ENCODE peak calls at places on chromosomes 3 and 15, in nine cellular contexts. One of them, this sample, is unnamed.

GRCh38 chr15:98663606-98664005 is 15.3 kb downstream of the IGF1R start:
- DNase-seq in T-helper 9 cell: no peak
- DNase-seq in HuH-7.5: no peak
- DNase-seq in KBM-7: no peak
- DNase-seq in GM12891: no peak
- DNase-seq in D341Med: no peak
- DNase-seq in activated CD8-positive, alpha-beta memory T cell treated with anti-CD3 and anti-CD28 coated beads for 24 hours: no peak
- DNase-seq in AG04450: no peak
- DNase-seq in stimulated activated CD4-positive, alpha-beta T cell treated with anti-CD3 and anti-CD28 coated beads, Interleukin-2, amount 100 ng/mL, for 4 hours: no peak
- DNase-seq in this sample: no peak

GRCh38 chr15:59237854-59238252 is 31.2 kb downstream of the LDHAL6B start:
- DNase-seq in GM12891: no peak
- DNase-seq in D341Med: no peak
- DNase-seq in HuH-7.5: peak
- DNase-seq in T-helper 9 cell: no peak
- DNase-seq in activated CD8-positive, alpha-beta memory T cell treated with anti-CD3 and anti-CD28 coated beads for 24 hours: no peak
- DNase-seq in AG04450: no peak
- DNase-seq in KBM-7: no peak
- DNase-seq in stimulated activated CD4-positive, alpha-beta T cell treated with anti-CD3 and anti-CD28 coated beads, Interleukin-2, amount 100 ng/mL, for 4 hours: no peak
- DNase-seq in this sample: no peak

GRCh38 chr15:38193496-38193895 is 59.1 kb upstream of the SPRED1 start:
- DNase-seq in T-helper 9 cell: no peak
- DNase-seq in activated CD8-positive, alpha-beta memory T cell treated with anti-CD3 and anti-CD28 coated beads for 24 hours: no peak
- DNase-seq in AG04450: no peak
- DNase-seq in stimulated activated CD4-positive, alpha-beta T cell treated with anti-CD3 and anti-CD28 coated beads, Interleukin-2, amount 100 ng/mL, for 4 hours: no peak
- DNase-seq in KBM-7: no peak
- DNase-seq in HuH-7.5: no peak
- DNase-seq in GM12891: no peak
- DNase-seq in D341Med: no peak
- DNase-seq in this sample: no peak

GRCh38 chr3:152760024-152760563 is 74.8 kb upstream of the P2RY1 start:
- DNase-seq in GM12891: no peak
- DNase-seq in HuH-7.5: no peak
- DNase-seq in D341Med: no peak
- DNase-seq in KBM-7: no peak
- DNase-seq in AG04450: no peak
- DNase-seq in T-helper 9 cell: no peak
- DNase-seq in stimulated activated CD4-positive, alpha-beta T cell treated with anti-CD3 and anti-CD28 coated beads, Interleukin-2, amount 100 ng/mL, for 4 hours: no peak
- DNase-seq in activated CD8-positive, alpha-beta memory T cell treated with anti-CD3 and anti-CD28 coated beads for 24 hours: no peak
- DNase-seq in this sample: no peak

GRCh38 chr3:30775070-30775469 is 119.4 kb downstream of the GADL1 start:
- DNase-seq in AG04450: no peak
- DNase-seq in D341Med: no peak
- DNase-seq in GM12891: no peak
- DNase-seq in KBM-7: no peak
- DNase-seq in activated CD8-positive, alpha-beta memory T cell treated with anti-CD3 and anti-CD28 coated beads for 24 hours: no peak
- DNase-seq in HuH-7.5: no peak
- DNase-seq in T-helper 9 cell: no peak
- DNase-seq in stimulated activated CD4-positive, alpha-beta T cell treated with anti-CD3 and anti-CD28 coated beads, Interleukin-2, amount 100 ng/mL, for 4 hours: no peak
- DNase-seq in this sample: no peak

GRCh38 chr3:146640955-146641867 is 36.1 kb upstream of the PLSCR5 start:
- DNase-seq in stimulated activated CD4-positive, alpha-beta T cell treated with anti-CD3 and anti-CD28 coated beads, Interleukin-2, amount 100 ng/mL, for 4 hours: no peak
- DNase-seq in activated CD8-positive, alpha-beta memory T cell treated with anti-CD3 and anti-CD28 coated beads for 24 hours: no peak
- DNase-seq in T-helper 9 cell: no peak
- DNase-seq in GM12891: no peak
- DNase-seq in HuH-7.5: no peak
- DNase-seq in D341Med: peak
- DNase-seq in AG04450: peak
- DNase-seq in KBM-7: peak
- DNase-seq in this sample: no peak

GRCh38 chr3:195260286-195260905 is 10.6 kb downstream of the XXYLT1 start:
- DNase-seq in AG04450: no peak
- DNase-seq in D341Med: no peak
- DNase-seq in GM12891: peak
- DNase-seq in stimulated activated CD4-positive, alpha-beta T cell treated with anti-CD3 and anti-CD28 coated beads, Interleukin-2, amount 100 ng/mL, for 4 hours: no peak
- DNase-seq in activated CD8-positive, alpha-beta memory T cell treated with anti-CD3 and anti-CD28 coated beads for 24 hours: no peak
- DNase-seq in KBM-7: peak
- DNase-seq in HuH-7.5: no peak
- DNase-seq in T-helper 9 cell: no peak
- DNase-seq in this sample: no peak

GRCh38 chr3:56879453-56880224 is 77.9 kb upstream of the ARHGEF3 start:
- DNase-seq in T-helper 9 cell: no peak
- DNase-seq in stimulated activated CD4-positive, alpha-beta T cell treated with anti-CD3 and anti-CD28 coated beads, Interleukin-2, amount 100 ng/mL, for 4 hours: no peak
- DNase-seq in D341Med: no peak
- DNase-seq in HuH-7.5: no peak
- DNase-seq in AG04450: no peak
- DNase-seq in KBM-7: no peak
- DNase-seq in GM12891: no peak
- DNase-seq in activated CD8-positive, alpha-beta memory T cell treated with anti-CD3 and anti-CD28 coated beads for 24 hours: no peak
- DNase-seq in this sample: no peak

GRCh38 chr3:153291052-153291689 is 129.1 kb downstream of the RAP2B start:
- DNase-seq in T-helper 9 cell: no peak
- DNase-seq in stimulated activated CD4-positive, alpha-beta T cell treated with anti-CD3 and anti-CD28 coated beads, Interleukin-2, amount 100 ng/mL, for 4 hours: no peak
- DNase-seq in KBM-7: peak
- DNase-seq in AG04450: no peak
- DNase-seq in activated CD8-positive, alpha-beta memory T cell treated with anti-CD3 and anti-CD28 coated beads for 24 hours: no peak
- DNase-seq in D341Med: peak
- DNase-seq in HuH-7.5: peak
- DNase-seq in GM12891: no peak
- DNase-seq in this sample: no peak

GRCh38 chr15:92621972-92622533 is 33.5 kb downstream of the FAM174B start:
- DNase-seq in activated CD8-positive, alpha-beta memory T cell treated with anti-CD3 and anti-CD28 coated beads for 24 hours: no peak
- DNase-seq in stimulated activated CD4-positive, alpha-beta T cell treated with anti-CD3 and anti-CD28 coated beads, Interleukin-2, amount 100 ng/mL, for 4 hours: no peak
- DNase-seq in HuH-7.5: no peak
- DNase-seq in T-helper 9 cell: no peak
- DNase-seq in KBM-7: no peak
- DNase-seq in AG04450: no peak
- DNase-seq in D341Med: no peak
- DNase-seq in GM12891: no peak
- DNase-seq in this sample: no peak

GRCh38 chr3:186487037-186487436 is 57.1 kb downstream of the CRYGS start:
- DNase-seq in AG04450: no peak
- DNase-seq in stimulated activated CD4-positive, alpha-beta T cell treated with anti-CD3 and anti-CD28 coated beads, Interleukin-2, amount 100 ng/mL, for 4 hours: no peak
- DNase-seq in HuH-7.5: no peak
- DNase-seq in D341Med: no peak
- DNase-seq in GM12891: no peak
- DNase-seq in KBM-7: no peak
- DNase-seq in activated CD8-positive, alpha-beta memory T cell treated with anti-CD3 and anti-CD28 coated beads for 24 hours: no peak
- DNase-seq in T-helper 9 cell: no peak
- DNase-seq in this sample: no peak

GRCh38 chr3:53113293-53114010 is 16.8 kb downstream of the RFT1 start:
- DNase-seq in AG04450: no peak
- DNase-seq in activated CD8-positive, alpha-beta memory T cell treated with anti-CD3 and anti-CD28 coated beads for 24 hours: no peak
- DNase-seq in GM12891: no peak
- DNase-seq in T-helper 9 cell: no peak
- DNase-seq in HuH-7.5: no peak
- DNase-seq in D341Med: no peak
- DNase-seq in KBM-7: no peak
- DNase-seq in stimulated activated CD4-positive, alpha-beta T cell treated with anti-CD3 and anti-CD28 coated beads, Interleukin-2, amount 100 ng/mL, for 4 hours: no peak
- DNase-seq in this sample: no peak

GRCh38 chr3:10192953-10193691 is 28.4 kb downstream of the IRAK2 start:
- DNase-seq in T-helper 9 cell: peak
- DNase-seq in KBM-7: peak
- DNase-seq in activated CD8-positive, alpha-beta memory T cell treated with anti-CD3 and anti-CD28 coated beads for 24 hours: peak
- DNase-seq in D341Med: no peak
- DNase-seq in AG04450: peak
- DNase-seq in stimulated activated CD4-positive, alpha-beta T cell treated with anti-CD3 and anti-CD28 coated beads, Interleukin-2, amount 100 ng/mL, for 4 hours: peak
- DNase-seq in HuH-7.5: no peak
- DNase-seq in GM12891: no peak
- DNase-seq in this sample: peak

GRCh38 chr3:48560648-48561018 is 2.9 kb downstream of the UCN2 start:
- DNase-seq in activated CD8-positive, alpha-beta memory T cell treated with anti-CD3 and anti-CD28 coated beads for 24 hours: no peak
- DNase-seq in T-helper 9 cell: no peak
- DNase-seq in stimulated activated CD4-positive, alpha-beta T cell treated with anti-CD3 and anti-CD28 coated beads, Interleukin-2, amount 100 ng/mL, for 4 hours: no peak
- DNase-seq in HuH-7.5: no peak
- DNase-seq in GM12891: no peak
- DNase-seq in AG04450: no peak
- DNase-seq in D341Med: no peak
- DNase-seq in KBM-7: peak
- DNase-seq in this sample: no peak

GRCh38 chr15:80684697-80685096 is 10.4 kb upstream of the ABHD17C start:
- DNase-seq in T-helper 9 cell: no peak
- DNase-seq in GM12891: no peak
- DNase-seq in KBM-7: no peak
- DNase-seq in HuH-7.5: no peak
- DNase-seq in activated CD8-positive, alpha-beta memory T cell treated with anti-CD3 and anti-CD28 coated beads for 24 hours: no peak
- DNase-seq in D341Med: no peak
- DNase-seq in AG04450: no peak
- DNase-seq in stimulated activated CD4-positive, alpha-beta T cell treated with anti-CD3 and anti-CD28 coated beads, Interleukin-2, amount 100 ng/mL, for 4 hours: no peak
- DNase-seq in this sample: no peak

GRCh38 chr3:12442654-12443501 is 41.4 kb upstream of the TSEN2 start:
- DNase-seq in stimulated activated CD4-positive, alpha-beta T cell treated with anti-CD3 and anti-CD28 coated beads, Interleukin-2, amount 100 ng/mL, for 4 hours: no peak
- DNase-seq in T-helper 9 cell: no peak
- DNase-seq in KBM-7: no peak
- DNase-seq in AG04450: no peak
- DNase-seq in GM12891: no peak
- DNase-seq in activated CD8-positive, alpha-beta memory T cell treated with anti-CD3 and anti-CD28 coated beads for 24 hours: no peak
- DNase-seq in D341Med: no peak
- DNase-seq in HuH-7.5: no peak
- DNase-seq in this sample: no peak

GRCh38 chr3:37608061-37608702 is 253.5 kb upstream of the CTDSPL start:
- DNase-seq in activated CD8-positive, alpha-beta memory T cell treated with anti-CD3 and anti-CD28 coated beads for 24 hours: no peak
- DNase-seq in stimulated activated CD4-positive, alpha-beta T cell treated with anti-CD3 and anti-CD28 coated beads, Interleukin-2, amount 100 ng/mL, for 4 hours: no peak
- DNase-seq in GM12891: no peak
- DNase-seq in D341Med: no peak
- DNase-seq in AG04450: no peak
- DNase-seq in T-helper 9 cell: no peak
- DNase-seq in KBM-7: no peak
- DNase-seq in HuH-7.5: no peak
- DNase-seq in this sample: no peak

GRCh38 chr15:101174152-101174920 is 77.5 kb downstream of the CHSY1 start:
- DNase-seq in KBM-7: peak
- DNase-seq in GM12891: no peak
- DNase-seq in D341Med: no peak
- DNase-seq in activated CD8-positive, alpha-beta memory T cell treated with anti-CD3 and anti-CD28 coated beads for 24 hours: no peak
- DNase-seq in T-helper 9 cell: no peak
- DNase-seq in HuH-7.5: no peak
- DNase-seq in stimulated activated CD4-positive, alpha-beta T cell treated with anti-CD3 and anti-CD28 coated beads, Interleukin-2, amount 100 ng/mL, for 4 hours: no peak
- DNase-seq in AG04450: no peak
- DNase-seq in this sample: no peak

GRCh38 chr3:50089603-50089945 is 855 bp downstream of the RBM5 start:
- DNase-seq in KBM-7: no peak
- DNase-seq in D341Med: no peak
- DNase-seq in GM12891: no peak
- DNase-seq in HuH-7.5: peak
- DNase-seq in T-helper 9 cell: no peak
- DNase-seq in stimulated activated CD4-positive, alpha-beta T cell treated with anti-CD3 and anti-CD28 coated beads, Interleukin-2, amount 100 ng/mL, for 4 hours: no peak
- DNase-seq in AG04450: no peak
- DNase-seq in activated CD8-positive, alpha-beta memory T cell treated with anti-CD3 and anti-CD28 coated beads for 24 hours: no peak
- DNase-seq in this sample: no peak

GRCh38 chr15:91468861-91469260 is 368.8 kb downstream of the SV2B start:
- DNase-seq in stimulated activated CD4-positive, alpha-beta T cell treated with anti-CD3 and anti-CD28 coated beads, Interleukin-2, amount 100 ng/mL, for 4 hours: no peak
- DNase-seq in KBM-7: no peak
- DNase-seq in AG04450: no peak
- DNase-seq in T-helper 9 cell: no peak
- DNase-seq in HuH-7.5: no peak
- DNase-seq in D341Med: peak
- DNase-seq in GM12891: no peak
- DNase-seq in activated CD8-positive, alpha-beta memory T cell treated with anti-CD3 and anti-CD28 coated beads for 24 hours: no peak
- DNase-seq in this sample: no peak

GRCh38 chr3:174208161-174208560 is 651.0 kb upstream of the NAALADL2 start:
- DNase-seq in T-helper 9 cell: no peak
- DNase-seq in GM12891: no peak
- DNase-seq in KBM-7: no peak
- DNase-seq in AG04450: no peak
- DNase-seq in activated CD8-positive, alpha-beta memory T cell treated with anti-CD3 and anti-CD28 coated beads for 24 hours: no peak
- DNase-seq in stimulated activated CD4-positive, alpha-beta T cell treated with anti-CD3 and anti-CD28 coated beads, Interleukin-2, amount 100 ng/mL, for 4 hours: no peak
- DNase-seq in D341Med: no peak
- DNase-seq in HuH-7.5: no peak
- DNase-seq in this sample: no peak

GRCh38 chr3:62604301-62604700 is 231.0 kb upstream of the FEZF2 start:
- DNase-seq in activated CD8-positive, alpha-beta memory T cell treated with anti-CD3 and anti-CD28 coated beads for 24 hours: no peak
- DNase-seq in KBM-7: no peak
- DNase-seq in T-helper 9 cell: no peak
- DNase-seq in HuH-7.5: no peak
- DNase-seq in AG04450: no peak
- DNase-seq in stimulated activated CD4-positive, alpha-beta T cell treated with anti-CD3 and anti-CD28 coated beads, Interleukin-2, amount 100 ng/mL, for 4 hours: no peak
- DNase-seq in GM12891: no peak
- DNase-seq in D341Med: no peak
- DNase-seq in this sample: no peak

GRCh38 chr3:62446337-62446940 is 73.1 kb upstream of the FEZF2 start:
- DNase-seq in D341Med: no peak
- DNase-seq in stimulated activated CD4-positive, alpha-beta T cell treated with anti-CD3 and anti-CD28 coated beads, Interleukin-2, amount 100 ng/mL, for 4 hours: no peak
- DNase-seq in GM12891: no peak
- DNase-seq in HuH-7.5: no peak
- DNase-seq in AG04450: no peak
- DNase-seq in T-helper 9 cell: no peak
- DNase-seq in KBM-7: no peak
- DNase-seq in activated CD8-positive, alpha-beta memory T cell treated with anti-CD3 and anti-CD28 coated beads for 24 hours: no peak
- DNase-seq in this sample: no peak

GRCh38 chr3:185733980-185734724 is 90.7 kb downstream of the IGF2BP2 start:
- DNase-seq in AG04450: peak
- DNase-seq in HuH-7.5: peak
- DNase-seq in activated CD8-positive, alpha-beta memory T cell treated with anti-CD3 and anti-CD28 coated beads for 24 hours: no peak
- DNase-seq in D341Med: peak
- DNase-seq in T-helper 9 cell: no peak
- DNase-seq in GM12891: no peak
- DNase-seq in stimulated activated CD4-positive, alpha-beta T cell treated with anti-CD3 and anti-CD28 coated beads, Interleukin-2, amount 100 ng/mL, for 4 hours: no peak
- DNase-seq in KBM-7: peak
- DNase-seq in this sample: no peak

GRCh38 chr3:155079795-155080546 is at the start of gene MME:
- DNase-seq in KBM-7: peak
- DNase-seq in GM12891: no peak
- DNase-seq in stimulated activated CD4-positive, alpha-beta T cell treated with anti-CD3 and anti-CD28 coated beads, Interleukin-2, amount 100 ng/mL, for 4 hours: no peak
- DNase-seq in activated CD8-positive, alpha-beta memory T cell treated with anti-CD3 and anti-CD28 coated beads for 24 hours: no peak
- DNase-seq in HuH-7.5: no peak
- DNase-seq in T-helper 9 cell: no peak
- DNase-seq in AG04450: no peak
- DNase-seq in D341Med: peak
- DNase-seq in this sample: no peak

GRCh38 chr3:183210341-183210740 is 42.7 kb upstream of the B3GNT5 start:
- DNase-seq in AG04450: no peak
- DNase-seq in stimulated activated CD4-positive, alpha-beta T cell treated with anti-CD3 and anti-CD28 coated beads, Interleukin-2, amount 100 ng/mL, for 4 hours: no peak
- DNase-seq in D341Med: no peak
- DNase-seq in GM12891: no peak
- DNase-seq in KBM-7: peak
- DNase-seq in activated CD8-positive, alpha-beta memory T cell treated with anti-CD3 and anti-CD28 coated beads for 24 hours: no peak
- DNase-seq in T-helper 9 cell: no peak
- DNase-seq in HuH-7.5: no peak
- DNase-seq in this sample: no peak

GRCh38 chr3:146679995-146680394 is 74.8 kb upstream of the PLSCR5 start:
- DNase-seq in GM12891: no peak
- DNase-seq in T-helper 9 cell: no peak
- DNase-seq in stimulated activated CD4-positive, alpha-beta T cell treated with anti-CD3 and anti-CD28 coated beads, Interleukin-2, amount 100 ng/mL, for 4 hours: no peak
- DNase-seq in D341Med: no peak
- DNase-seq in KBM-7: no peak
- DNase-seq in activated CD8-positive, alpha-beta memory T cell treated with anti-CD3 and anti-CD28 coated beads for 24 hours: no peak
- DNase-seq in HuH-7.5: no peak
- DNase-seq in AG04450: no peak
- DNase-seq in this sample: no peak

GRCh38 chr3:195394024-195394423 is 48.8 kb downstream of the ACAP2 start:
- DNase-seq in HuH-7.5: no peak
- DNase-seq in T-helper 9 cell: no peak
- DNase-seq in KBM-7: no peak
- DNase-seq in GM12891: peak
- DNase-seq in stimulated activated CD4-positive, alpha-beta T cell treated with anti-CD3 and anti-CD28 coated beads, Interleukin-2, amount 100 ng/mL, for 4 hours: no peak
- DNase-seq in AG04450: no peak
- DNase-seq in activated CD8-positive, alpha-beta memory T cell treated with anti-CD3 and anti-CD28 coated beads for 24 hours: no peak
- DNase-seq in D341Med: no peak
- DNase-seq in this sample: no peak

GRCh38 chr3:156657862-156658731 is 16.3 kb upstream of the TIPARP start:
- DNase-seq in stimulated activated CD4-positive, alpha-beta T cell treated with anti-CD3 and anti-CD28 coated beads, Interleukin-2, amount 100 ng/mL, for 4 hours: no peak
- DNase-seq in KBM-7: no peak
- DNase-seq in HuH-7.5: no peak
- DNase-seq in AG04450: no peak
- DNase-seq in activated CD8-positive, alpha-beta memory T cell treated with anti-CD3 and anti-CD28 coated beads for 24 hours: no peak
- DNase-seq in D341Med: no peak
- DNase-seq in T-helper 9 cell: no peak
- DNase-seq in GM12891: no peak
- DNase-seq in this sample: no peak

GRCh38 chr3:168156479-168156878 is 60.8 kb upstream of the GOLIM4 start:
- DNase-seq in D341Med: no peak
- DNase-seq in stimulated activated CD4-positive, alpha-beta T cell treated with anti-CD3 and anti-CD28 coated beads, Interleukin-2, amount 100 ng/mL, for 4 hours: no peak
- DNase-seq in activated CD8-positive, alpha-beta memory T cell treated with anti-CD3 and anti-CD28 coated beads for 24 hours: no peak
- DNase-seq in T-helper 9 cell: no peak
- DNase-seq in HuH-7.5: no peak
- DNase-seq in AG04450: no peak
- DNase-seq in GM12891: no peak
- DNase-seq in KBM-7: peak
- DNase-seq in this sample: no peak

GRCh38 chr15:60372223-60372622 is 25.6 kb downstream of the ANXA2 start:
- DNase-seq in AG04450: no peak
- DNase-seq in T-helper 9 cell: no peak
- DNase-seq in stimulated activated CD4-positive, alpha-beta T cell treated with anti-CD3 and anti-CD28 coated beads, Interleukin-2, amount 100 ng/mL, for 4 hours: no peak
- DNase-seq in activated CD8-positive, alpha-beta memory T cell treated with anti-CD3 and anti-CD28 coated beads for 24 hours: no peak
- DNase-seq in KBM-7: no peak
- DNase-seq in D341Med: no peak
- DNase-seq in GM12891: no peak
- DNase-seq in HuH-7.5: no peak
- DNase-seq in this sample: no peak

This sample was measured in effector CD4-positive, alpha-beta T cell.